ENCODE peak calls at places on chromosomes 3 and 15, in nine cellular contexts. Q, E, B, W, J, I, Y, Z and A are unnamed samples. For H3K9me3, the result is how much of the 10 kb centered on the place peaks cover.

GRCh38 chr3:195031574-195032003 is 239.4 kb downstream of the XXYLT1 start:
- DNase-seq in I (no peak), J (no peak), B (no peak), W (no peak), Y (peak), Z (no peak), Q (no peak), E (peak), A (no peak)

GRCh38 chr3:154864947-154865346 is 215.2 kb upstream of the MME start:
- DNase-seq in E (no peak), B (no peak), I (no peak), Q (no peak), Z (peak), Y (no peak), W (no peak), J (no peak), A (no peak)

GRCh38 chr15:73373221-73373620 is 4.5 kb upstream of the HCN4 start:
- DNase-seq in Z (no peak), W (no peak), I (no peak), J (no peak), Q (no peak), Y (no peak), B (no peak), E (no peak), A (no peak)

GRCh38 chr3:182910939-182911781 is 69.2 kb downstream of the DCUN1D1 start:
- DNase-seq in J (no peak), E (no peak), Z (no peak), Y (no peak), W (no peak), I (no peak), B (no peak), Q (no peak), A (no peak)

GRCh38 chr3:117144832-117145231 is 435.3 kb downstream of the TUSC7 start:
- DNase-seq in Y (no peak), J (no peak), Z (peak), Q (no peak), E (no peak), W (no peak), B (peak), I (no peak), A (no peak)

GRCh38 chr15:49471733-49472132 is 48.7 kb downstream of the FGF7 start:
- DNase-seq in I (no peak), Y (no peak), J (no peak), B (no peak), Z (no peak), Q (no peak), W (no peak), E (no peak), A (no peak)

GRCh38 chr15:45116006-45116481 is 1.9 kb downstream of the DUOXA2 start:
- DNase-seq in B (no peak), Y (no peak), I (no peak), J (no peak), Q (no peak), W (no peak), Z (no peak), E (no peak), A (no peak)

GRCh38 chr3:52004158-52004787 is 8.6 kb upstream of the RPL29 start:
- DNase-seq in Z (peak), Q (no peak), B (peak), I (no peak), E (peak), J (peak), W (no peak), Y (no peak), A (no peak)

GRCh38 chr15:88654430-88655102 is 15.8 kb downstream of the ISG20 start:
- DNase-seq in Z (no peak), Q (no peak), J (no peak), W (no peak), I (peak), B (no peak), Y (no peak), E (no peak), A (no peak)

GRCh38 chr3:161413127-161413854 is 42.0 kb upstream of the SPTSSB start:
- DNase-seq in Q (no peak), I (peak), Z (peak), Y (peak), W (no peak), J (no peak), B (peak), E (peak), A (no peak)

GRCh38 chr3:141367038-141367730 is 1.1 kb upstream of the ZBTB38 start:
- DNase-seq in Z (peak), I (no peak), W (no peak), J (peak), B (peak), Y (peak), Q (peak), E (peak), A (peak)

GRCh38 chr3:186669378-186670084 is 3.7 kb downstream of the HRG start:
- DNase-seq in E (no peak), J (no peak), Q (peak), B (no peak), Z (no peak), Y (peak), I (no peak), W (no peak), A (no peak)

GRCh38 chr3:57706462-57706861 is 13.6 kb upstream of the DENND6A start:
- DNase-seq in Y (peak), E (peak), Q (peak), I (no peak), J (no peak), B (peak), W (no peak), Z (peak), A (no peak)

GRCh38 chr3:11498174-11498573 is 145.5 kb downstream of the VGLL4 start:
- DNase-seq in E (no peak), Q (no peak), W (no peak), I (no peak), Y (no peak), Z (no peak), B (no peak), J (no peak), A (no peak)

GRCh38 chr3:51675201-51675611 is 4.2 kb downstream of the TEX264 start:
- DNase-seq in E (no peak), I (peak), Z (peak), Y (peak), B (peak), Q (no peak), W (no peak), J (peak), A (no peak)

GRCh38 chr3:171113716-171114115 is 87.2 kb upstream of the SLC2A2 start:
- DNase-seq in J (no peak), Q (no peak), Z (no peak), W (no peak), Y (no peak), I (no peak), B (no peak), E (no peak), A (no peak)

GRCh38 chr3:123389338-123389910 is 59.5 kb downstream of the ADCY5 start:
- DNase-seq in Z (no peak), I (no peak), B (no peak), Q (no peak), E (no peak), Y (no peak), W (no peak), J (peak), A (no peak)

GRCh38 chr3:77096966-77097890 is 57.3 kb downstream of the ROBO2 start:
- DNase-seq in Z (no peak), E (no peak), B (peak), Y (peak), I (no peak), Q (no peak), W (no peak), J (no peak), A (no peak)

GRCh38 chr3:196181127-196181546 is 30.1 kb downstream of the ZDHHC19 start:
- DNase-seq in J (peak), Z (no peak), Q (no peak), B (no peak), E (no peak), I (no peak), W (no peak), Y (no peak), A (no peak)

GRCh38 chr15:72146934-72147333 is 28.7 kb downstream of the SENP8 start:
- DNase-seq in I (no peak), Q (no peak), W (no peak), Y (no peak), J (no peak), Z (no peak), B (no peak), E (no peak), A (no peak)

GRCh38 chr15:71230303-71230702 is 115.0 kb downstream of the THSD4 start:
- DNase-seq in B (no peak), W (no peak), Z (no peak), Y (no peak), E (no peak), I (no peak), Q (no peak), J (no peak), A (no peak)

GRCh38 chr15:58761010-58761388 is 10.1 kb upstream of the MINDY2 start:
- DNase-seq in J (no peak), Z (no peak), Q (no peak), W (no peak), Y (no peak), I (no peak), B (no peak), E (no peak), A (no peak)

GRCh38 chr3:7211740-7212139 is 350.8 kb downstream of the GRM7 start:
- DNase-seq in E (no peak), B (no peak), Z (no peak), Q (no peak), J (no peak), Y (no peak), W (no peak), I (no peak), A (no peak)
- H3K9me3 ChIP-seq in E (under half), B (under half), Z (under half), Q (under half), J (under half), Y (under half), W (under half), I (under half), A (under half)

DNA sequence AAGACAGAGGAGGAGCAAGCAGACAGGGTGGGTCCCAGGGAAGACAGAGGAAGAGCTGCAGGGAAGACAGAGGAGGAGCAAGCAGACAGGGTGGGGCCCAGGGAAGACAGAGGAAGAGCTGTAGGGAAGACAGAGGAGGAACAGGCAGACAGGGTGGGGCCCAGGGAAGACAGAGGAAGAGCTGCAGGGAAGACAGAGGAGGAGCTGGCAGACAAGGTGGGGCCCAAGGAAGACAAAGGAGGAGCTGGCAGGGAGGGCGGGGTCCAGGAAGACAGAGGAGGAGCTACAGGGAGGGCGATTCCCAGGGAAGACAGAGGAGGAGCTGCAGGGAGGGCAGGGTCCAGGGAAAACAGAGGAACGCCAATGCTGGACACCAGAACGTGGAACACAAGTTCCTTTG is 66.5 kb downstream of the PLXNA1 start:
- DNase-seq in J (peak), B (no peak), Z (no peak), Y (peak), W (no peak), I (no peak), Q (no peak), E (no peak), A (no peak)
- H3K9me3 ChIP-seq in J (under half), B (under half), Z (under half), Y (under half), W (under half), I (under half), Q (under half), E (under half), A (under half)

DNA sequence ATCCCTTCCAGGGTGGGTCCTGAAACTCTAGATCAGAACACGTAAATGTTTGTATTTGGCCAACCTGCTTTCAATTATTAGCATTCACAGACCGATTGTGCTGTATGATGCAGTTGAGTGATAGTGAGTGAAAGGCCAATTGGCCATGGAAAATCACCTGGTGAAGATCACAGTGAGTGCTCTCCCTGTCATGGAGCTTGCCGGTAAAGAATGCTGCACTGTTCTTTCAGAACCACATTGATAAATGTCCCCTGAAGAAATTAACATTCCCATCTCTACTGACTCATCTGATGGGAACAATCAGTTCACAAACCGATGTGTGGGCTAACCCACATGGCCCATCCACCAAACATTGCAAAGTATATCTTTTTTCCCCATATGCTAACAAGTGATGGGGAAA is 324.8 kb upstream of the TBL1XR1 start:
- DNase-seq in E (no peak), Z (no peak), Q (no peak), Y (no peak), W (no peak), J (no peak), B (no peak), I (no peak), A (no peak)
- H3K9me3 ChIP-seq in E (under half), Z (under half), Q (under half), Y (under half), W (under half), J (under half), B (under half), I (under half), A (under half)

GRCh38 chr15:25182736-25183445 is 228.1 kb downstream of the SNRPN start:
- DNase-seq in I (peak), Z (no peak), Q (no peak), Y (no peak), W (peak), J (peak), E (no peak), B (no peak), A (peak)
- H3K9me3 ChIP-seq in I (under half), Z (under half), Q (under half), Y (under half), W (under half), J (under half), E (under half), B (half or more), A (under half)

DNA sequence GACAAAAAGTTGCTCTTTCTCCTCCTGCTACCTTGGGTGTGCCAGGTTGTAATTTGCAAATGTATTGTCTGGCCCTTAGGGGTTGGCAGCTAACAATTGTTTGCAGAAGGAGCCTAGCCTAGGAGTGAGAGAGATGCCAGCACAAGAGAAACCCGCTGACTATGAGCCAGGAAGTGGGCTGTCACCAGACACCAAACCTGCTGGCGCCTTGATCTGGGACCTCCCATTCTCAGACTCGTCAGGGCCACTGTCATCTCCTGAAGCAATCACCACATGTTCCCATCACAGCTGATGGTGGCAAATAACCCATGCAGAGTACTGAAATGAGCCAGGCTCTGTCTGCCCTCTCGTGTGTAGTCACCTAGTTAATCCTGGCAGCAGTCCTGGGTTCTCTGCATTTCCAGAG is 406.4 kb upstream of the NPAP1 start:
- DNase-seq in E (no peak), Q (no peak), J (no peak), Z (no peak), Y (no peak), W (no peak), B (no peak), I (no peak), A (no peak)
- H3K9me3 ChIP-seq in E (under half), Q (under half), J (under half), Z (under half), Y (under half), W (under half), B (under half), I (under half), A (under half)

GRCh38 chr3:118151164-118151563 is 883.5 kb downstream of the IGSF11 start:
- DNase-seq in W (no peak), J (no peak), E (no peak), B (no peak), Q (no peak), Y (no peak), Z (no peak), I (no peak), A (no peak)
- H3K9me3 ChIP-seq in W (under half), J (under half), E (under half), B (under half), Q (under half), Y (under half), Z (under half), I (under half), A (under half)

GRCh38 chr15:27170866-27171265 is 199.9 kb downstream of the GABRG3 start:
- DNase-seq in W (no peak), E (no peak), Q (no peak), I (no peak), Z (no peak), B (no peak), J (no peak), Y (no peak), A (no peak)

GRCh38 chr15:27176785-27177406 is 205.9 kb downstream of the GABRG3 start:
- DNase-seq in W (no peak), Q (no peak), I (no peak), B (no peak), J (no peak), Y (no peak), Z (peak), E (no peak), A (no peak)

GRCh38 chr15:27167738-27168137 is 196.8 kb downstream of the GABRG3 start:
- DNase-seq in W (no peak), Q (no peak), I (no peak), Y (no peak), Z (no peak), B (no peak), E (no peak), J (no peak), A (no peak)

GRCh38 chr15:27175479-27176153 is 204.6 kb downstream of the GABRG3 start:
- DNase-seq in I (no peak), Y (no peak), B (no peak), Q (no peak), W (no peak), Z (no peak), J (no peak), E (no peak), A (no peak)

GRCh38 chr15:27172821-27173220 is 201.8 kb downstream of the GABRG3 start:
- DNase-seq in B (no peak), J (no peak), E (no peak), Y (no peak), Z (no peak), Q (no peak), I (no peak), W (no peak), A (no peak)
- H3K9me3 ChIP-seq in B (under half), J (under half), E (under half), Y (under half), Z (under half), Q (half or more), I (under half), W (under half), A (under half)

GRCh38 chr15:75140080-75140879 is 61.4 kb upstream of the C15orf39 start:
- DNase-seq in B (no peak), I (no peak), J (no peak), Q (no peak), E (peak), W (no peak), Z (no peak), Y (no peak), A (no peak)
- H3K9me3 ChIP-seq in B (under half), I (under half), J (under half), Q (under half), E (under half), W (under half), Z (under half), Y (under half), A (under half)

GRCh38 chr3:191087391-191087790 is 111.7 kb upstream of the OSTN start:
- DNase-seq in Q (no peak), Y (peak), I (no peak), W (no peak), B (peak), Z (peak), E (no peak), J (no peak), A (no peak)
- H3K9me3 ChIP-seq in Q (under half), Y (under half), I (under half), W (under half), B (under half), Z (under half), E (under half), J (under half), A (under half)